ENCODE peak calls at places on chromosomes 3 and 15, in ten cellular contexts. Q, K, L, Z, J, G, C, V, Y and O are unnamed samples.

GRCh38 chr3:125916376-125916978 is 52.5 kb upstream of the ROPN1B start:
- DNase-seq in G (peak; percentile 88), Y (no peak), Q (no peak), Z (peak; percentile 90), V (peak; percentile 94), J (peak; percentile 96), C (peak; percentile 93), K (no peak), L (peak; percentile 93), O (peak; percentile 91)

GRCh38 chr3:182092662-182093262 is 381.0 kb downstream of the SOX2 start:
- DNase-seq in L (peak; percentile 9), K (no peak), G (no peak), J (peak; percentile 15), Z (no peak), C (no peak), Q (no peak), Y (no peak), V (no peak), O (no peak)

GRCh38 chr3:122975163-122975923 is 52.2 kb downstream of the SEMA5B start:
- DNase-seq in Z (no peak), L (no peak), V (no peak), Y (no peak), C (no peak), G (peak; percentile 56), J (peak; percentile 24), K (no peak), Q (peak; percentile 1), O (no peak)

GRCh38 chr3:42190701-42191442 is 75.1 kb downstream of the CCK start:
- DNase-seq in G (peak; percentile 64), Q (no peak), K (peak; percentile 73), Y (peak; percentile 56), C (peak; percentile 45), J (peak; percentile 25), V (peak; percentile 36), Z (peak; percentile 36), L (peak; percentile 63), O (peak; percentile 43)

GRCh38 chr15:92638291-92638708 is 17.3 kb downstream of the FAM174B start:
- DNase-seq in V (no peak), G (no peak), C (no peak), K (no peak), Y (no peak), J (peak; percentile 90), Q (no peak), Z (no peak), L (no peak), O (no peak)

GRCh38 chr3:9178697-9179096 is 70.7 kb downstream of the SRGAP3 start:
- DNase-seq in J (no peak), G (no peak), Z (no peak), K (no peak), L (no peak), Y (no peak), V (no peak), Q (no peak), C (no peak), O (no peak)

GRCh38 chr3:99776516-99777209 is 41.0 kb upstream of the CMSS1 start:
- DNase-seq in J (no peak), V (no peak), C (no peak), G (no peak), Y (no peak), L (no peak), K (no peak), Q (no peak), Z (no peak), O (no peak)

GRCh38 chr15:85531083-85531482 is 150.7 kb downstream of the AKAP13 start:
- DNase-seq in C (no peak), Z (no peak), G (peak; percentile 84), L (no peak), Y (no peak), Q (no peak), K (no peak), J (no peak), V (no peak), O (no peak)

GRCh38 chr15:41407341-41407740 is 5.0 kb upstream of the NDUFAF1 start:
- DNase-seq in L (no peak), V (no peak), C (no peak), Z (no peak), Y (no peak), J (no peak), G (no peak), K (no peak), Q (no peak), O (no peak)

GRCh38 chr3:142852009-142852408 is 36.9 kb downstream of the PCOLCE2 start:
- DNase-seq in Q (no peak), Z (no peak), J (no peak), C (no peak), G (no peak), Y (no peak), V (no peak), L (no peak), K (no peak), O (no peak)

GRCh38 chr3:176916777-176917176 is 280.5 kb downstream of the TBL1XR1 start:
- DNase-seq in C (no peak), G (no peak), Q (no peak), Y (no peak), V (no peak), K (peak; percentile 53), J (no peak), Z (no peak), L (no peak), O (no peak)

GRCh38 chr3:196280689-196281463 is 6.7 kb downstream of the PCYT1A start:
- DNase-seq in G (no peak), C (no peak), Z (no peak), V (no peak), J (no peak), L (no peak), K (no peak), Q (no peak), Y (no peak), O (no peak)

GRCh38 chr3:43995078-43995928 is 246.4 kb upstream of the TOPAZ1 start:
- DNase-seq in C (no peak), L (peak; percentile 20), J (peak; percentile 33), Z (no peak), Y (no peak), G (peak; percentile 37), K (no peak), Q (no peak), V (peak; percentile 33), O (peak; percentile 3)

GRCh38 chr15:59812889-59813288 is 123.8 kb upstream of the BNIP2 start:
- DNase-seq in J (no peak), V (no peak), Q (no peak), G (no peak), C (no peak), Y (no peak), K (no peak), Z (no peak), L (no peak), O (no peak)

GRCh38 chr15:61327019-61327631 is 98.0 kb upstream of the RORA start:
- DNase-seq in K (no peak), G (peak; percentile 25), Z (no peak), C (no peak), V (no peak), Q (no peak), L (no peak), J (peak; percentile 97), Y (no peak), O (no peak)

GRCh38 chr15:29812384-29812694 is 9.9 kb downstream of the TJP1 start:
- DNase-seq in K (no peak), Q (no peak), Y (no peak), J (no peak), C (no peak), G (peak; percentile 77), Z (no peak), L (no peak), V (no peak), O (no peak)

GRCh38 chr3:150635076-150635475 is 32.0 kb downstream of the SELENOT start:
- DNase-seq in C (no peak), J (no peak), G (no peak), V (no peak), Z (no peak), Q (no peak), L (no peak), Y (no peak), K (no peak), O (no peak)

GRCh38 chr3:157199841-157200240 is 39.9 kb upstream of the CCNL1 start:
- DNase-seq in K (no peak), C (no peak), Q (no peak), L (no peak), G (peak; percentile 86), J (no peak), V (no peak), Z (no peak), Y (no peak), O (no peak)

GRCh38 chr15:47670365-47670764 is 46.9 kb upstream of the SEMA6D start:
- DNase-seq in K (no peak), L (no peak), Z (no peak), V (no peak), J (no peak), G (no peak), Y (no peak), Q (no peak), C (no peak), O (no peak)

GRCh38 chr3:123347691-123348264 is 101.1 kb downstream of the ADCY5 start:
- DNase-seq in Z (no peak), G (no peak), V (no peak), K (no peak), L (no peak), Q (no peak), Y (no peak), C (no peak), J (no peak), O (no peak)

GRCh38 chr15:90988249-90988648 is 6.1 kb downstream of the PRC1 start:
- DNase-seq in V (no peak), C (no peak), G (no peak), L (no peak), J (peak; percentile 13), Z (no peak), K (no peak), Q (no peak), Y (no peak), O (no peak)

GRCh38 chr15:77819841-77820728 is 187.4 kb upstream of the LINGO1 start:
- DNase-seq in Z (no peak), J (peak; percentile 19), V (peak; percentile 45), L (no peak), Y (no peak), G (peak; percentile 6), Q (no peak), K (no peak), C (no peak), O (no peak)